ENCODE peak calls at places on chromosome 2, in nine cellular contexts. I, W, A, E, J, F, D, Y and U are unnamed samples.

GRCh38 chr2:138503087-138503442 is 1.5 kb downstream of the SPOPL start:
- DNase-seq in I (no peak), W (peak), A (no peak), E (no peak), J (no peak), F (no peak), D (no peak), Y (no peak), U (no peak)

GRCh38 chr2:198968585-198968984 is 489.2 kb downstream of the SATB2 start:
- DNase-seq in I (no peak), W (no peak), A (no peak), E (no peak), J (no peak), F (no peak), D (no peak), Y (no peak), U (no peak)

GRCh38 chr2:242040303-242040655 is 170.8 kb downstream of the RTP5 start:
- DNase-seq in I (no peak), W (no peak), A (no peak), E (no peak), J (peak), F (no peak), D (no peak), Y (no peak), U (no peak)

GRCh38 chr2:6637329-6637728 is 228.4 kb downstream of the CMPK2 start:
- DNase-seq in I (no peak), W (no peak), A (no peak), E (no peak), J (no peak), F (no peak), D (no peak), Y (no peak), U (no peak)

GRCh38 chr2:205563646-205564045 is 118.7 kb upstream of the NRP2 start:
- DNase-seq in I (peak), W (peak), A (no peak), E (no peak), J (peak), F (no peak), D (peak), Y (no peak), U (peak)

GRCh38 chr2:84494070-84494469 is 22.2 kb upstream of the DNAH6 start:
- DNase-seq in I (no peak), W (no peak), A (peak), E (no peak), J (no peak), F (peak), D (no peak), Y (no peak), U (no peak)

GRCh38 chr2:196149926-196150325 is 21.5 kb downstream of the STK17B start:
- DNase-seq in I (no peak), W (no peak), A (no peak), E (no peak), J (no peak), F (no peak), D (no peak), Y (no peak), U (no peak)

GRCh38 chr2:85245891-85246290 is 81.9 kb downstream of the TGOLN2 start:
- DNase-seq in I (no peak), W (no peak), A (no peak), E (no peak), J (no peak), F (no peak), D (no peak), Y (no peak), U (no peak)

GRCh38 chr2:202877699-202878098 is 6.1 kb upstream of the ICA1L start:
- DNase-seq in I (no peak), W (no peak), A (no peak), E (no peak), J (no peak), F (no peak), D (no peak), Y (no peak), U (no peak)

GRCh38 chr2:97840198-97840597 is 126.8 kb downstream of the ZAP70 start:
- DNase-seq in I (no peak), W (no peak), A (no peak), E (no peak), J (no peak), F (no peak), D (no peak), Y (no peak), U (no peak)

GRCh38 chr2:59947220-59947619 is 606.2 kb downstream of the BCL11A start:
- DNase-seq in I (no peak), W (no peak), A (no peak), E (no peak), J (no peak), F (no peak), D (no peak), Y (no peak), U (no peak)

GRCh38 chr2:64929329-64929728 is 59.9 kb upstream of the SLC1A4 start:
- DNase-seq in I (no peak), W (no peak), A (no peak), E (no peak), J (no peak), F (no peak), D (no peak), Y (no peak), U (no peak)

GRCh38 chr2:238326801-238327365 is 6.6 kb downstream of the TRAF3IP1 start:
- DNase-seq in I (no peak), W (no peak), A (no peak), E (no peak), J (no peak), F (no peak), D (no peak), Y (no peak), U (no peak)

GRCh38 chr2:73852020-73852419 is 23.3 kb downstream of the STAMBP start:
- DNase-seq in I (no peak), W (peak), A (peak), E (no peak), J (no peak), F (peak), D (no peak), Y (no peak), U (peak)

GRCh38 chr2:113370478-113371091 is 66.9 kb upstream of the ZNG1B start:
- DNase-seq in I (peak), W (peak), A (peak), E (peak), J (peak), F (peak), D (peak), Y (peak), U (peak)

GRCh38 chr2:226971029-226971584 is 135.3 kb downstream of the RHBDD1 start:
- DNase-seq in I (no peak), W (no peak), A (no peak), E (no peak), J (no peak), F (no peak), D (no peak), Y (no peak), U (no peak)

GRCh38 chr2:126770466-126770865 is 114.5 kb downstream of the GYPC start:
- DNase-seq in I (no peak), W (no peak), A (no peak), E (no peak), J (no peak), F (no peak), D (no peak), Y (no peak), U (no peak)

GRCh38 chr2:227325824-227326195 is 759 bp downstream of the MFF start:
- DNase-seq in I (peak), W (peak), A (peak), E (no peak), J (peak), F (peak), D (peak), Y (no peak), U (peak)

GRCh38 chr2:159035790-159036411 is 67.5 kb downstream of the TANC1 start:
- DNase-seq in I (peak), W (peak), A (peak), E (no peak), J (no peak), F (peak), D (peak), Y (no peak), U (peak)

GRCh38 chr2:164456599-164456998 is 164.7 kb downstream of the GRB14 start:
- DNase-seq in I (no peak), W (peak), A (no peak), E (no peak), J (no peak), F (peak), D (peak), Y (no peak), U (no peak)

GRCh38 chr2:175571078-175571653 is 389.7 kb upstream of the ATP5MC3 start:
- DNase-seq in I (no peak), W (no peak), A (no peak), E (no peak), J (no peak), F (no peak), D (no peak), Y (no peak), U (no peak)

GRCh38 chr2:152549428-152549827 is 167.8 kb downstream of the PRPF40A start:
- DNase-seq in I (no peak), W (no peak), A (peak), E (no peak), J (no peak), F (peak), D (no peak), Y (no peak), U (no peak)

GRCh38 chr2:72843301-72843700 is 17.5 kb upstream of the EXOC6B start:
- DNase-seq in I (no peak), W (no peak), A (no peak), E (no peak), J (no peak), F (no peak), D (no peak), Y (no peak), U (no peak)

GRCh38 chr2:78051480-78051879 is 529.3 kb upstream of the LRRTM4 start:
- DNase-seq in I (no peak), W (no peak), A (no peak), E (no peak), J (no peak), F (no peak), D (no peak), Y (no peak), U (no peak)

GRCh38 chr2:65431417-65432226 is 777 bp downstream of the SPRED2 start:
- DNase-seq in I (peak), W (peak), A (no peak), E (no peak), J (peak), F (peak), D (peak), Y (peak), U (peak)

GRCh38 chr2:197107291-197108269 is 181.1 kb upstream of the PGAP1 start:
- DNase-seq in I (no peak), W (peak), A (peak), E (no peak), J (peak), F (peak), D (peak), Y (peak), U (peak)

GRCh38 chr2:114698504-114698903 is 256.1 kb downstream of the DPP10 start:
- DNase-seq in I (no peak), W (no peak), A (no peak), E (no peak), J (no peak), F (no peak), D (no peak), Y (no peak), U (no peak)

GRCh38 chr2:140734992-140735391 is 1395.8 kb downstream of the LRP1B start:
- DNase-seq in I (no peak), W (no peak), A (no peak), E (no peak), J (no peak), F (no peak), D (no peak), Y (no peak), U (no peak)

GRCh38 chr2:29012211-29012681 is 31.1 kb downstream of the TOGARAM2 start:
- DNase-seq in I (peak), W (peak), A (no peak), E (no peak), J (peak), F (peak), D (peak), Y (peak), U (peak)

GRCh38 chr2:205657579-205657978 is 24.7 kb upstream of the NRP2 start:
- DNase-seq in I (no peak), W (peak), A (peak), E (peak), J (no peak), F (peak), D (no peak), Y (peak), U (peak)

GRCh38 chr2:118850171-118850900 is 2.9 kb upstream of the EN1 start:
- DNase-seq in I (no peak), W (no peak), A (no peak), E (no peak), J (no peak), F (no peak), D (no peak), Y (no peak), U (no peak)

GRCh38 chr2:141942006-141942789 is 188.6 kb downstream of the LRP1B start:
- DNase-seq in I (no peak), W (no peak), A (no peak), E (no peak), J (no peak), F (no peak), D (no peak), Y (no peak), U (no peak)

GRCh38 chr2:239883326-239884050 is 141.7 kb downstream of the NDUFA10 start:
- DNase-seq in I (no peak), W (no peak), A (no peak), E (no peak), J (no peak), F (no peak), D (no peak), Y (no peak), U (no peak)

GRCh38 chr2:15421761-15422160 is 139.4 kb downstream of the NBAS start:
- DNase-seq in I (no peak), W (no peak), A (no peak), E (no peak), J (no peak), F (no peak), D (no peak), Y (no peak), U (no peak)

GRCh38 chr2:173667415-173667814 is 297.8 kb downstream of the SP3 start:
- DNase-seq in I (peak), W (peak), A (no peak), E (no peak), J (no peak), F (no peak), D (no peak), Y (no peak), U (no peak)

GRCh38 chr2:152623775-152624174 is 93.5 kb downstream of the PRPF40A start:
- DNase-seq in I (no peak), W (no peak), A (no peak), E (no peak), J (no peak), F (no peak), D (no peak), Y (no peak), U (no peak)

GRCh38 chr2:37326866-37327634 is 2.4 kb upstream of the PRKD3 start:
- DNase-seq in I (no peak), W (no peak), A (no peak), E (no peak), J (no peak), F (no peak), D (no peak), Y (no peak), U (peak)

GRCh38 chr2:37325625-37326071 is 1.0 kb upstream of the PRKD3 start:
- DNase-seq in I (no peak), W (no peak), A (no peak), E (no peak), J (peak), F (no peak), D (peak), Y (no peak), U (no peak)

GRCh38 chr2:37324536-37324785 is 172 bp downstream of the PRKD3 start:
- DNase-seq in I (peak), W (peak), A (peak), E (no peak), J (peak), F (peak), D (peak), Y (peak), U (peak)

GRCh38 chr2:37324786-37325624 is at the start of gene PRKD3:
- DNase-seq in I (peak), W (peak), A (peak), E (no peak), J (peak), F (peak), D (peak), Y (peak), U (peak)

DNA sequence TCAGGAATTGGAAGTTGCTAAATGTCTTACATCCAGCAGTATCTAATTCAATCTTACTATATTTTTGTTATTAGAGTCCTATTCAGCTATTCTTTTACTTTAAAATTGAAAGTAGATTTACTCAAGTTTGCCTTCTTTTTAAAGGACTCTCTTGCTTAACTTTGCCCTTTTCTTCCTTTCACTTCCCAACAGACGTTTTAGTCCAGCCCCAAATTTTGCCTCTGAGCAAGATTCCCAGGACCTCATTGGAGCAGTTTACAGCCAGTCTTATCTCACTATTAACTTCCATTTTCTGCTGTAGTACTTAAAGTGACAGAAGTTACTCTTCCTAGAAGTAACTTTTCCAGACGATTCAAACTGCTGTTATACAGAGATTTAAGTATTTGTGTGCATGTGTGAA is 1.7 kb upstream of the PRKD3 start:
- DNase-seq in I (no peak), W (peak), A (peak), E (peak), J (no peak), F (peak), D (peak), Y (peak), U (peak)
- H3K4me3 ChIP-seq in I (no peak), W (peak), A (no peak), E (no peak), J (peak), F (no peak), D (no peak), Y (peak), U (peak)

GRCh38 chr2:46299365-46300263 is 2.4 kb downstream of the EPAS1 start:
- DNase-seq in I (peak), W (peak), A (peak), E (no peak), J (peak), F (peak), D (peak), Y (no peak), U (peak)
- TF ChIP-seq CTCF in I (no peak), W (no peak), A (no peak), E (no peak), J (no peak), F (peak), D (no peak), Y (no peak), U (no peak)

GRCh38 chr2:107469437-107469995 is 357.2 kb upstream of the RGPD4 start:
- DNase-seq in I (no peak), W (no peak), A (no peak), E (no peak), J (no peak), F (no peak), D (no peak), Y (no peak), U (no peak)

GRCh38 chr2:107466241-107466640 is 360.5 kb upstream of the RGPD4 start:
- DNase-seq in I (no peak), W (no peak), A (no peak), E (no peak), J (no peak), F (no peak), D (no peak), Y (no peak), U (no peak)

GRCh38 chr2:107467414-107467813 is 359.3 kb upstream of the RGPD4 start:
- DNase-seq in I (no peak), W (peak), A (no peak), E (no peak), J (no peak), F (no peak), D (no peak), Y (no peak), U (no peak)

DNA sequence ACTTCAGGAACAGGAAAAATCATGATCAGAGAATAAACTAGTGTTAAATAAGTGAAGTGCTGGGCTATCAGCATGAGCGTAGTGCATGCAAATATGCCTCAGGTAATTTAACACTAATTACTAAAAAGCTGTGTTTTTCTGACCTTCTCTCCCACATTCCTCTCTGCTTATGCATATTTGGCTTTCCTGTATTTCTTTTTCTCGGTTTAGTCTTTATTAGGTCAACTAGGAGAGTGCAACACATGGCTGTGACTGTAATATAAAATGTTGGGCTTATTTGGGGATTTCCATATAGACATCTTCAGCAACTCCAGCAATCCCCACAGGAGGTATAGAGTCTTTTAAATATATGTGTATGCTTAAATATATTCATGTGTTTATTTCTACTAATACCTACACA is 359.7 kb upstream of the RGPD4 start:
- DNase-seq in I (no peak), W (no peak), A (no peak), E (no peak), J (no peak), F (no peak), D (no peak), Y (no peak), U (no peak)
- H3K4me3 ChIP-seq in I (no peak), W (no peak), A (no peak), E (no peak), J (no peak), F (no peak), D (no peak), Y (no peak), U (no peak)

GRCh38 chr2:11222845-11223244 is 67.6 kb downstream of the SLC66A3 start:
- DNase-seq in I (no peak), W (no peak), A (no peak), E (no peak), J (no peak), F (no peak), D (no peak), Y (no peak), U (no peak)

GRCh38 chr2:11227595-11227994 is 72.3 kb downstream of the SLC66A3 start:
- DNase-seq in I (no peak), W (no peak), A (no peak), E (no peak), J (no peak), F (no peak), D (no peak), Y (no peak), U (no peak)

GRCh38 chr2:11224887-11225286 is 69.6 kb downstream of the SLC66A3 start:
- DNase-seq in I (no peak), W (no peak), A (no peak), E (no peak), J (no peak), F (no peak), D (no peak), Y (no peak), U (no peak)

GRCh38 chr2:11234309-11234708 is 79.0 kb downstream of the SLC66A3 start:
- DNase-seq in I (no peak), W (peak), A (no peak), E (no peak), J (no peak), F (no peak), D (no peak), Y (no peak), U (peak)

GRCh38 chr2:11228692-11229091 is 73.4 kb downstream of the SLC66A3 start:
- DNase-seq in I (no peak), W (no peak), A (no peak), E (no peak), J (no peak), F (no peak), D (no peak), Y (no peak), U (no peak)
- TF ChIP-seq CTCF in I (no peak), W (no peak), A (no peak), E (no peak), J (no peak), F (no peak), D (no peak), Y (no peak), U (no peak)

DNA sequence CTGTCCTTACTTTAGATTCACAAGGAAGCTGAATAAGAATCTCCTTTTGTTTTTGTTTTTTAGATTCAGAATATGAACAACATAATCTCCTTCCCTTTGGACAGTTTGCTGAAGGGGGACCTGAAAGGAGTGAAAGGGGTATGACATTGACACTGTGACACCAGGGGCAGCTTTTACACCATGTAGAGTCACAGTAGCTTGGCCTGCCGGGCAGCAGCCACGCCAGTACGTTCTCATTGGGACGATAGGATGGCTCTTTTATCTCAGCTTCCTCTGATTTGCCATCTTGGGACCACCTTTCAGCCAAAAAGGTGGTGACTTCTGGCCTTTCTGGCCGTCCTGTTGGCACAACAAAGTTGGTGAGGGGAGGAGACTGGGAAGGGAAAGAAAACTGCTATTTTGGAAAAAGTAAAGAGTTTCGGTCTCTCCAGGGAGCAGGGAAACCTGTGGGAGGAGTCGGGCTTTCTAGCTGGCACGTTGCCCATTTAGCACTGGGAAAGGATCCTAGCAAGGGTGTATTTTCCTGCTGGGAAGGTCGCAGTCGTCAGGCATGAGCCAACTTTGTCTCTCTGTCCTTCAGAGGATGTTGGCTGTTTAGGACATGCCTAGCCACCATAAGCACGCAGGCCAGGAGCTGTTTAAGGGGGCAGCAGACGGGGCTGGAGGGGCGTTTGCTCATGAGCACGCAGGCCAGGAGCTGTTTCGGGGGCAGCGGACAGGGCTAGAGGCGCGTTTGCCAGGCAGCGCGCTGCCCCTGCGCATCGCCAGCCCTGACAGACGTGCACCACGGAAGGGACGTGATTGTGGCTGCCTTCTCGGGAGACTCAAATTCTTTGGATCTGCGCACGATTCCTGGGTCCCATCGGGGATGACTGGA is 104.6 kb downstream of the ITGB1BP1 start:
- DNase-seq in I (no peak), W (peak), A (no peak), E (no peak), J (peak), F (no peak), D (peak), Y (no peak), U (peak)
- H3K4me3 ChIP-seq in I (no peak), W (no peak), A (no peak), E (no peak), J (no peak), F (no peak), D (no peak), Y (no peak), U (no peak)